ENCODE peak calls at places on chromosomes 6 and 20, in five cellular contexts. X, T, O, M and R are unnamed samples.
A peak's percentile ranks its signal among the peaks of the same experiment; 100 is the strongest.

GRCh38 chr6:3063733-3064700 is 4.3 kb upstream of the RIPK1 start:
- DNase-seq in T (peak; percentile 98), O (peak; percentile 98), M (peak; percentile 96), X (peak; percentile 89), R (no peak)

GRCh38 chr20:58816051-58816450 is 34.7 kb downstream of the GNAS-AS1 start:
- DNase-seq in O (no peak), X (no peak), T (no peak), M (no peak), R (no peak)

GRCh38 chr20:21325296-21325695 is 22.2 kb downstream of the XRN2 start:
- DNase-seq in T (no peak), X (peak; percentile 31), O (no peak), M (no peak), R (no peak)

GRCh38 chr6:121851056-121851455 is 415.6 kb downstream of the GJA1 start:
- DNase-seq in M (no peak), T (no peak), O (peak; percentile 35), X (no peak), R (peak; percentile 60)

GRCh38 chr6:96940322-96940721 is 15.8 kb downstream of the KLHL32 start:
- DNase-seq in O (peak; percentile 4), M (no peak), X (no peak), T (no peak), R (no peak)

GRCh38 chr6:150656156-150656555 is 56.5 kb downstream of the PLEKHG1 start:
- DNase-seq in O (no peak), M (no peak), X (no peak), T (no peak), R (no peak)

GRCh38 chr6:32108094-32108627 is 977 bp downstream of the TNXB start:
- DNase-seq in T (peak; percentile 60), M (peak; percentile 56), X (peak; percentile 46), O (peak; percentile 84), R (no peak)

GRCh38 chr6:160036790-160037206 is 67.9 kb downstream of the IGF2R start:
- DNase-seq in O (peak; percentile 96), M (no peak), T (no peak), X (peak; percentile 94), R (no peak)

GRCh38 chr20:17771206-17772004 is 71.6 kb downstream of the BANF2 start:
- DNase-seq in T (no peak), M (no peak), O (no peak), X (no peak), R (no peak)

GRCh38 chr6:127586372-127586771 is 9.4 kb downstream of the C6orf58 start:
- DNase-seq in T (no peak), M (no peak), O (no peak), X (no peak), R (peak; percentile 20)

GRCh38 chr6:79601020-79601609 is 30.0 kb upstream of the SH3BGRL2 start:
- DNase-seq in M (no peak), O (peak; percentile 37), T (no peak), X (peak; percentile 69), R (no peak)

GRCh38 chr6:149076355-149076734 is 241.2 kb upstream of the TAB2 start:
- DNase-seq in M (no peak), T (no peak), X (peak; percentile 26), O (no peak), R (no peak)

GRCh38 chr6:83824388-83824801 is 28.8 kb upstream of the RIPPLY2 start:
- DNase-seq in M (peak; percentile 30), O (peak; percentile 33), X (peak; percentile 37), T (no peak), R (no peak)

GRCh38 chr6:132132420-132132819 is 181.2 kb upstream of the CCN2 start:
- DNase-seq in X (peak; percentile 69), M (no peak), T (no peak), O (peak; percentile 53), R (no peak)

GRCh38 chr6:27471365-27472115 is 1.4 kb downstream of the ZNF184 start:
- DNase-seq in O (peak; percentile 27), M (no peak), T (no peak), X (no peak), R (no peak)

GRCh38 chr20:19976595-19977372 is 40.4 kb upstream of the NAA20 start:
- DNase-seq in O (peak; percentile 91), T (no peak), M (peak; percentile 62), X (peak; percentile 89), R (no peak)

GRCh38 chr6:170440437-170440836 is 112.7 kb downstream of the PSMB1 start:
- DNase-seq in T (no peak), O (no peak), X (no peak), M (peak; percentile 17), R (no peak)

GRCh38 chr20:21229163-21229562 is 74.0 kb upstream of the XRN2 start:
- DNase-seq in T (no peak), M (no peak), O (peak; percentile 70), X (peak; percentile 18), R (no peak)

GRCh38 chr6:33957391-33958207 is 153.8 kb upstream of the MLN start:
- DNase-seq in X (no peak), O (no peak), M (no peak), T (no peak), R (no peak)

GRCh38 chr6:17890309-17890708 is 97.1 kb downstream of the KIF13A start:
- DNase-seq in T (no peak), M (no peak), O (no peak), X (no peak), R (no peak)

GRCh38 chr6:136324981-136325380 is 35.3 kb upstream of the BCLAF1 start:
- DNase-seq in O (no peak), M (no peak), T (no peak), X (no peak), R (no peak)

GRCh38 chr6:148831064-148831463 is 84.2 kb downstream of the UST start:
- DNase-seq in T (peak; percentile 70), O (peak; percentile 33), M (no peak), X (no peak), R (no peak)

GRCh38 chr6:157222201-157222981 is 100.9 kb downstream of the TMEM242 start:
- DNase-seq in O (no peak), X (no peak), T (peak; percentile 51), M (no peak), R (no peak)

GRCh38 chr6:147108256-147108910 is 95.8 kb upstream of the STXBP5 start:
- DNase-seq in T (no peak), X (no peak), O (no peak), M (no peak), R (no peak)

GRCh38 chr6:147103641-147104040 is 100.6 kb upstream of the STXBP5 start:
- DNase-seq in X (no peak), O (no peak), M (no peak), T (no peak), R (no peak)

GRCh38 chr6:147109707-147110106 is 94.5 kb upstream of the STXBP5 start:
- DNase-seq in O (no peak), T (no peak), X (no peak), M (no peak), R (no peak)

GRCh38 chr6:147105786-147106185 is 98.4 kb upstream of the STXBP5 start:
- DNase-seq in M (no peak), O (no peak), T (no peak), X (no peak), R (no peak)

DNA sequence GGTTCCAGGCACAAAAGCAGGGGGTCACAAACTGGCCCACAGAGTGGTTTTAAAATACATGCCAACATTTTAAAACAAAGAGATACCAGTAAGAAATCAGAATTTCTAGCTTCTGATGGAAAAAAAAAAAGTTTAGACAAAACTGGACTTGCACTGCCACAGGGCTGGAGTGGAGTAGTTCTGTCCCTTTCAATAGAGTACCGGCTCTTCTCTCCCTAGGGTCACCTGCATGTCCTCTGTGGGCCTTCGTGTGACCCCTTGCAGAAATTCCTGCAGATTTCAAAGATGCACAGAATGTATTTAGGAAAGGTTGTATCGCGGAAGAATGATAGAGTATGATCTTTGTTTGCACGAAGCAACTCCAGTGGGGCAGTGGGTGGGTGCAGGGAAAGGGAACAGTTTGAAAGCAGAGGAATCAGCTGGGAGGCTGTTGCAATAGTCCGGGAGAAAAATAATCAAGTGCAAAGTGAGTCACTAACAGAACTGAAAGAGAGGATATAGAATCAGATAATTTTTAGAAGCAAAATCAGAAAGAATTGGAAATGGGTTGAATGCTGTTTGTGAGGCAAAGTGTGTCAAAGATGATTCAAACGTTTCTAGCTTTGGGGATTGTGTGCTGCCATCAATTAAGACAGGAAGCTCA is 97.3 kb upstream of the STXBP5 start:
- DNase-seq in X (peak; percentile 60), M (no peak), O (peak; percentile 54), T (no peak), R (no peak)
- H3K4me3 ChIP-seq in X (no peak overlapping the region), M (no peak overlapping the region), O (no peak overlapping the region), T (no peak overlapping the region), R (no peak overlapping the region)

DNA sequence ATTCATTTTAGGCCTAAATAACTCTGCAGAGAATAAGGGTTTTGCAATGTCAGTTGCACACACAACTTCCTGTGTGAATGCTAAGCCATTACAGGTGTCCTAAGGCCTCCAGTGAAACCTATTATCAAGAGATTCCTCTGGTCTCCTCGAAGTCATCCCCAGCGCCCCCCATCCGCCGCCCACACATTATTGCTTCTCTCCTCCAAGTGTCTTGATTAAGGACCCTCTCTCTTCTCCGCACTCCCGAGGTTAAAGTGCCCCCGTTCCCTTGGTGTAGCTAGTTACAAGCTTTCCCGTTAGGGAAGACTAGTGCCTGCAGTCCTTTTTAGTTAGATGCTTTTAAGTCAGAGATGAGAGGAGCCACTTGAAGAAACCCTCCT is 1.2 kb downstream of the HIVEP2 start:
- DNase-seq in T (peak; percentile 65), X (peak; percentile 69), O (peak; percentile 64), M (no peak), R (no peak)
- H3K4me3 ChIP-seq in T (peak overlapping the region; percentile 88), X (peak overlapping the region; percentile 91), O (peak overlapping the region; percentile 94), M (peak overlapping the region; percentile 92), R (peak overlapping the region; percentile 91)

DNA sequence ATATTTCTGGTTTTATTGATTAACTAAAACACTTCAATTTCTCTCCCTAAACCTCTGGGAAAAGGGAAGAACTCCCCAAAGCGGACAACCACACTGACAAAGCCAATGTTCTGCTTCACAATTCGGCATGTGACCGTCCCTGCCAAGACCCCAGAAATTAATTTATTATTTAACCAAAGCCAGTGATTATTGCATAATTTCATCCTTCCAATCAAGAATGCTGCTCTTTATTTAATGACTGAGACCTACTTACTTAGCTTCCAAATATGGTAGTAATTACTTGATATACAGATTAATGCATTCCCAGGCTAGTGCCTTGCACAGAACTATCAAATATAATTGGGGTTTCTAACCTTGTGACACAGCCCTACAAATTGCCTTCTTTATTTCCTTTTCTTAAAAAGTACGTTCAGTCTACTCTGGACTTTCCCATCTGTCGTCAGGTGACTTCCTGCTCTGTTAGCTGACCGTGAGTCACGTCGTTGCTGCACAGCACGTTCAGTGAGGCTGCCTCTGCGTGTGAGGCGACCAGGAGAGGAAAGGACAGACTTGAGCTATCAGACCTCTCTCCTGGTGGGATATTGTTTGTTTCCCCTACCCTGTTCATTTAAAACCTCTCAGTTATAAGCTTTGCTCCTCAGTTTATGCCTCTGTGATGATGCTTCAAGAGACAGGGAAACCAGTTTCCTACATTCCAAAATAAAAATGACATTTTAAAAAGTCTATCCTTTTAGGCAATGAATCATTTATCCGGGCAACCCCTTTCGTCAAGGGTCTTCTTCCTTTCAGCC is 55.7 kb upstream of the TNFAIP3 start:
- DNase-seq in O (peak; percentile 95), X (peak; percentile 98), T (peak; percentile 93), M (peak; percentile 79), R (no peak)
- H3K4me3 ChIP-seq in O (peak overlapping the region; percentile 14), X (no peak overlapping the region), T (no peak overlapping the region), M (no peak overlapping the region), R (no peak overlapping the region)

GRCh38 chr6:41728954-41729353 is 6.5 kb downstream of the TFEB start:
- DNase-seq in M (no peak), O (no peak), T (no peak), X (no peak), R (no peak)

GRCh38 chr6:41731561-41732086 is 3.8 kb downstream of the TFEB start:
- DNase-seq in T (no peak), X (no peak), O (no peak), M (no peak), R (no peak)

GRCh38 chr6:41732149-41732548 is 3.3 kb downstream of the TFEB start:
- DNase-seq in T (no peak), O (no peak), M (no peak), X (no peak), R (no peak)

GRCh38 chr6:41729624-41730023 is 5.8 kb downstream of the TFEB start:
- DNase-seq in X (no peak), M (no peak), O (no peak), T (no peak), R (no peak)

GRCh38 chr6:41730531-41731436 is 4.6 kb downstream of the TFEB start:
- DNase-seq in T (no peak), X (peak; percentile 25), O (peak; percentile 36), M (no peak), R (no peak)
- H3K4me3 ChIP-seq in T (peak overlapping the region; percentile 97), X (no peak overlapping the region), O (no peak overlapping the region), M (no peak overlapping the region), R (no peak overlapping the region)